ENCODE peak calls at places on chromosomes 6 and 20, in ten cellular contexts. P, Y, N, G, A, I, U, M, O and S are unnamed samples.

GRCh38 chr6:138685257-138685656 is 88.3 kb upstream of the CCDC28A start:
- DNase-seq in P (no peak), Y (no peak), N (no peak), G (no peak), A (no peak), I (no peak), U (no peak), M (no peak), O (no peak), S (no peak)

GRCh38 chr6:41693281-41693838 is 42.0 kb downstream of the TFEB start:
- DNase-seq in P (no peak), Y (no peak), N (no peak), G (no peak), A (no peak), I (no peak), U (no peak), M (no peak), O (no peak), S (no peak)

GRCh38 chr20:55253765-55254164 is 751.6 kb downstream of the CBLN4 start:
- DNase-seq in P (no peak), Y (no peak), N (no peak), G (no peak), A (no peak), I (no peak), U (peak), M (no peak), O (no peak), S (peak)

GRCh38 chr6:11364971-11365397 is 132.5 kb upstream of the NEDD9 start:
- DNase-seq in P (peak), Y (peak), N (no peak), G (no peak), A (no peak), I (no peak), U (peak), M (no peak), O (no peak), S (peak)

GRCh38 chr6:119255492-119255891 is 94.1 kb downstream of the MAN1A1 start:
- DNase-seq in P (no peak), Y (no peak), N (no peak), G (no peak), A (no peak), I (no peak), U (no peak), M (no peak), O (no peak), S (no peak)

GRCh38 chr6:118980063-118980462 is 45.1 kb upstream of the MCM9 start:
- DNase-seq in P (peak), Y (no peak), N (no peak), G (no peak), A (no peak), I (no peak), U (no peak), M (no peak), O (no peak), S (peak)

GRCh38 chr6:109236140-109237081 is 141.1 kb downstream of the CEP57L1 start:
- DNase-seq in P (peak), Y (no peak), N (no peak), G (no peak), A (no peak), I (peak), U (no peak), M (no peak), O (peak), S (peak)

GRCh38 chr6:111712398-111712797 is 106.7 kb upstream of the TRAF3IP2 start:
- DNase-seq in P (no peak), Y (peak), N (no peak), G (no peak), A (no peak), I (no peak), U (peak), M (peak), O (no peak), S (peak)

GRCh38 chr6:53718597-53719460 is 53.3 kb upstream of the KLHL31 start:
- DNase-seq in P (peak), Y (peak), N (no peak), G (no peak), A (peak), I (peak), U (peak), M (peak), O (peak), S (peak)

GRCh38 chr6:128095362-128095761 is 194.5 kb upstream of the THEMIS start:
- DNase-seq in P (no peak), Y (no peak), N (no peak), G (no peak), A (no peak), I (no peak), U (no peak), M (no peak), O (no peak), S (no peak)